ENCODE peak calls at places on chromosomes 13 and 19, in five cellular contexts. P is HCT116, Y is PC-9, N is GM23338, M is GM23248. D is an unnamed sample.
A peak's percentile ranks its signal among the peaks of the same experiment; 100 is the strongest.

GRCh38 chr19:13150187-13150918 is at the start of the genes IER2 and STX10:
- DNase-seq in Y (peak; percentile 87), P (no peak), N (peak; percentile 96), M (peak; percentile 98), D (peak; percentile 97)

GRCh38 chr13:94154362-94154761 is 325.1 kb downstream of the DCT start:
- DNase-seq in P (no peak), M (peak; percentile 50), N (no peak), Y (no peak), D (no peak)

GRCh38 chr13:33403807-33404362 is 118.3 kb upstream of the STARD13 start:
- DNase-seq in Y (no peak), N (no peak), M (no peak), P (no peak), D (no peak)

GRCh38 chr19:46634045-46634655 is 1.9 kb downstream of the GNG8 start:
- DNase-seq in M (peak; percentile 93), P (peak; percentile 87), N (peak; percentile 96), Y (peak; percentile 79), D (peak; percentile 92)

GRCh38 chr13:31797154-31797775 is 57.9 kb downstream of the RXFP2 start:
- DNase-seq in P (peak; percentile 8), Y (no peak), M (peak; percentile 76), N (peak; percentile 63), D (no peak)

GRCh38 chr13:51211910-51212309 is 10.3 kb upstream of the FAM124A start:
- DNase-seq in N (no peak), P (no peak), M (no peak), Y (no peak), D (no peak)

GRCh38 chr13:36447501-36447900 is 15.2 kb downstream of the CCNA1 start:
- DNase-seq in P (no peak), N (no peak), M (peak; percentile 10), Y (no peak), D (no peak)

GRCh38 chr13:96629331-96629730 is 364.9 kb downstream of the OXGR1 start:
- DNase-seq in P (no peak), N (no peak), M (no peak), Y (no peak), D (no peak)

GRCh38 chr13:73212482-73212881 is 153.7 kb downstream of the KLF5 start:
- DNase-seq in N (no peak), M (no peak), P (no peak), Y (no peak), D (no peak)

GRCh38 chr19:43662487-43662886 is 7.5 kb downstream of the PLAUR start:
- DNase-seq in M (peak; percentile 49), N (peak; percentile 63), Y (no peak), P (no peak), D (no peak)

GRCh38 chr19:1259206-1259872 is 9.8 kb upstream of the CIRBP start:
- DNase-seq in Y (peak; percentile 77), M (peak; percentile 74), P (no peak), N (peak; percentile 81), D (peak; percentile 88)

GRCh38 chr19:8028951-8029491 is 23.5 kb upstream of the CCL25 start:
- DNase-seq in P (no peak), Y (no peak), N (peak; percentile 69), M (peak; percentile 17), D (peak; percentile 28)

GRCh38 chr13:54592201-54592600 is 1563.6 kb downstream of the OLFM4 start:
- DNase-seq in M (no peak), N (no peak), Y (no peak), P (no peak), D (no peak)

GRCh38 chr19:21317821-21318220 is 11.4 kb downstream of the ZNF708 start:
- DNase-seq in M (no peak), P (no peak), Y (no peak), N (peak; percentile 17), D (no peak)

GRCh38 chr19:32373614-32374295 is 28.3 kb downstream of the ZNF507 start:
- DNase-seq in N (no peak), Y (peak; percentile 99), P (peak; percentile 94), M (peak; percentile 99), D (no peak)

GRCh38 chr19:42528354-42529247 is at the start of gene CEACAM1:
- DNase-seq in Y (no peak), N (no peak), M (peak; percentile 12), P (no peak), D (no peak)

DNA sequence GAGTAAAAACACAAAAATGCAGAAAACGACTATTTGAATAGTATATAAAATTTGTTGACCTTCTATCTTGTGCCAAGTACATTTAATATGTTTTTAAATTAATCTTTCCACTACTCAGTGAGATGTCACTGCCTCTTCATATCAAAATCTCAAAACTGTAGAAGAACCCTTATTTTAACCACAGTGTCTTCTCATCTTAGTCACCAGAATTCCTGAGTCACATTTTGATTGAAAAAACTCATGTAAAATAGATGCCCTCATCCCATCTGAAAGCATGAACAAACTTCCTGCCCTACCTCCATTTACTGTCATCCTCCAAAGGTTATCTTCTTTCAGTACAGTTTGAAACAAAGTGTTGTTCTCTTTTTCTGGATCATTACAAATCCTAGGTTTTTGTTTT is 1215.4 kb downstream of the PCDH9 start:
- DNase-seq in N (no peak), Y (no peak), P (no peak), M (no peak), D (no peak)
- H3K9me2 ChIP-seq in N (no peaks in the 10 kb centered on the region), Y (no peaks in the 10 kb centered on the region), P (no peaks in the 10 kb centered on the region), M (no peaks in the 10 kb centered on the region), D (no peaks in the 10 kb centered on the region)

GRCh38 chr13:22168437-22168836 is 497.6 kb downstream of the FGF9 start:
- DNase-seq in P (no peak), N (no peak), M (no peak), Y (no peak), D (no peak)

GRCh38 chr13:22161871-22162270 is 491.0 kb downstream of the FGF9 start:
- DNase-seq in Y (no peak), N (no peak), P (no peak), M (no peak), D (peak; percentile 41)

GRCh38 chr13:22162889-22163288 is 492.0 kb downstream of the FGF9 start:
- DNase-seq in P (no peak), N (no peak), M (no peak), Y (no peak), D (no peak)
- H3K4me3 ChIP-seq in P (no peak overlapping the region), N (no peak overlapping the region), M (no peak overlapping the region), Y (no peak overlapping the region), D (no peak overlapping the region)

DNA sequence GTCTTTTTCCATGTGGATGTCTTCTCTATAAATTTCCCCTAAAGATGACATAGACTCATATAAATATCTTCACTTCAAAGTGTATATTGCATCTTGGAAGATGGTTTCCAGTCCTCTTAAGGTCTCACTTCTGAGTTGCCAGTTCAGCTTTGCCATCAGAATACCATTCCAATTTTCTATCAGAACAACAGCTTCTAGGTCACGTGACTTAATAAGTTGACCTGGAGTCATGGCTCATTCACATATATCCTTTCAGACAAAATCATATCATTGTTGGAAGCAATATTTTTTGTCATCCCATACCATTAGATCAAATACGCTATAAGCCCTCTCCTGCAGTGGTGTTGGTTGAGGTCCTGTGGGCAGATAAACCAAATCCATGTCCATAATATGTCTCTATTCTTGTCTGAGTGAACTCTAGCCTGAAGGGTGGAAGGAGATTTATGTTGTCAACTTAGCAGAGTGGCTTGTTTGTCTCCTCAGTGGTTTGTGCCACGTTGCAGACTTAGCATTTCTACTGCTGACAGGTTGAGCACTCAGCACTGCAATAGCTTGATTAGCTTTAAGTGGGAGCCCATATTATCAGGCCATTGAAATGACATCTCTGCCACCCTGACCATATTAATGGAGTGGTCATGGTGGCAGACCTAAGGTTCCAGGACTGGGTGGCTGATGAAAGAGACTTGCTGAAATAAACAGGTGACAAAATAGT is 123.6 kb upstream of the PCDH17 start:
- DNase-seq in N (no peak), M (no peak), P (no peak), Y (no peak), D (no peak)
- H3K9me2 ChIP-seq in N (no peaks in the 10 kb centered on the region), M (no peaks in the 10 kb centered on the region), P (no peaks in the 10 kb centered on the region), Y (no peaks in the 10 kb centered on the region), D (no peaks in the 10 kb centered on the region)

GRCh38 chr13:38883783-38884182 is 106.8 kb downstream of the STOML3 start:
- DNase-seq in N (peak; percentile 22), Y (no peak), M (peak; percentile 33), P (no peak), D (no peak)

DNA sequence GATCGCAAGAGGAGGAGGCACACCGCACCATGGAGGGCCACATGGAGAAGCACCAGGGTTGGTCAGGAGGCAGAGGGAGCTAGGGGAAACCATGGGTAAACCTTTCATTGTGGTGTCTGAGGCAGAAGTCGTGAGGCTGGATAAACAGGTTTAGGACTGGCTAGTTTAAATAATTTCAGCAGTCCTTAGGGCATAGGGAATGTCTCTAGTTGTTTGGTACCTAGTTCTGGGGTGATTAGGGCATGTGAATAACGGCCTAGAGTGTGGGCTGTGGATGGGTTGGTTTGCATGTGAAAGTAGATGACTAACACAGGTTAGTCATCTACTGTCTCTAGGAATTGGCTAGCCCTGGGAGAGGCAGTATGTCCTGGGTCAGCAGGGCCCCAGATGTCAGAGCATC is 102.3 kb downstream of the STOML3 start:
- DNase-seq in M (peak; percentile 87), P (no peak), N (no peak), Y (no peak), D (no peak)
- H3K4me3 ChIP-seq in M (no peak overlapping the region), P (no peak overlapping the region), N (no peak overlapping the region), Y (no peak overlapping the region), D (no peak overlapping the region)

GRCh38 chr13:24050796-24051715 is 109.5 kb upstream of the SPATA13 start:
- DNase-seq in P (no peak), Y (no peak), M (no peak), N (no peak), D (no peak)

GRCh38 chr13:24050292-24050711 is 110.2 kb upstream of the SPATA13 start:
- DNase-seq in Y (no peak), N (no peak), P (no peak), M (peak; percentile 81), D (no peak)

GRCh38 chr13:24052547-24052981 is 108.0 kb upstream of the SPATA13 start:
- DNase-seq in P (no peak), Y (no peak), N (no peak), M (peak; percentile 44), D (no peak)

GRCh38 chr13:24053505-24054251 is 106.8 kb upstream of the SPATA13 start:
- DNase-seq in P (peak; percentile 81), N (peak; percentile 90), Y (peak; percentile 78), M (peak; percentile 73), D (peak; percentile 86)
- H3K9me2 ChIP-seq in P (no peaks in the 10 kb centered on the region), N (no peaks in the 10 kb centered on the region), Y (no peaks in the 10 kb centered on the region), M (no peaks in the 10 kb centered on the region), D (no peaks in the 10 kb centered on the region)

D was measured in Karpas-422.